ENCODE peak calls at places on chromosomes 7 and 10, in five cellular contexts. K, B, W, D and Q are unnamed samples.

GRCh38 chr7:42495251-42495650 is 258.2 kb upstream of the GLI3 start:
- DNase-seq in K (no peak), B (no peak), W (no peak), D (no peak), Q (no peak)

GRCh38 chr10:88897019-88897853 is 17.2 kb downstream of the STAMBPL1 start:
- DNase-seq in K (no peak), B (peak), W (no peak), D (no peak), Q (no peak)

GRCh38 chr7:30692438-30692837 is 10.2 kb upstream of the CRHR2 start:
- DNase-seq in K (no peak), B (no peak), W (no peak), D (no peak), Q (no peak)

GRCh38 chr7:133513608-133514007 is 260.7 kb downstream of the EXOC4 start:
- DNase-seq in K (no peak), B (peak), W (no peak), D (no peak), Q (no peak)

GRCh38 chr7:21054427-21055133 is 267.9 kb upstream of the SP8 start:
- DNase-seq in K (no peak), B (no peak), W (no peak), D (no peak), Q (no peak)

GRCh38 chr10:126458453-126458852 is 70.2 kb upstream of the ADAM12 start:
- DNase-seq in K (no peak), B (peak), W (peak), D (no peak), Q (no peak)

GRCh38 chr10:132231656-132232552 is 45.2 kb downstream of the DPYSL4 start:
- DNase-seq in K (no peak), B (no peak), W (no peak), D (no peak), Q (no peak)

GRCh38 chr10:86355571-86356038 is 11.0 kb downstream of the GRID1 start:
- DNase-seq in K (peak), B (no peak), W (no peak), D (no peak), Q (peak)

GRCh38 chr10:48382982-48383381 is 76.5 kb downstream of the MAPK8 start:
- DNase-seq in K (no peak), B (no peak), W (no peak), D (no peak), Q (no peak)

GRCh38 chr10:33412261-33413092 is 78.0 kb upstream of the NRP1 start:
- DNase-seq in K (peak), B (no peak), W (peak), D (no peak), Q (no peak)

GRCh38 chr10:784759-785538 is 95.5 kb upstream of the DIP2C start:
- DNase-seq in K (peak), B (peak), W (peak), D (peak), Q (peak)

GRCh38 chr10:103493911-103494877 is 689 bp downstream of the NEURL1 start:
- DNase-seq in K (no peak), B (no peak), W (no peak), D (no peak), Q (peak)

GRCh38 chr7:130153251-130153908 is 51.8 kb downstream of the TMEM209 start:
- DNase-seq in K (peak), B (no peak), W (no peak), D (no peak), Q (no peak)

GRCh38 chr10:22704348-22705341 is 9.7 kb downstream of the PIP4K2A start:
- DNase-seq in K (no peak), B (no peak), W (no peak), D (no peak), Q (no peak)

GRCh38 chr7:12321248-12321647 is 82.4 kb downstream of the VWDE start:
- DNase-seq in K (no peak), B (no peak), W (no peak), D (no peak), Q (no peak)

GRCh38 chr10:123926401-123927264 is 35.0 kb upstream of the CPXM2 start:
- DNase-seq in K (peak), B (peak), W (peak), D (no peak), Q (no peak)

GRCh38 chr10:131905603-131906268 is 4.9 kb downstream of the PPP2R2D start:
- DNase-seq in K (peak), B (no peak), W (no peak), D (no peak), Q (peak)

GRCh38 chr10:116312534-116312933 is 11.7 kb upstream of the CCDC172 start:
- DNase-seq in K (no peak), B (no peak), W (no peak), D (no peak), Q (no peak)

GRCh38 chr10:116748041-116748440 is 5.7 kb upstream of the HSPA12A start:
- DNase-seq in K (no peak), B (peak), W (peak), D (no peak), Q (no peak)